ENCODE peak calls at places on chromosome 7, in eight cellular contexts. W is fibroblast of pulmonary artery; N is T-cell; G is NCI-H2081; U is lower leg skin; B is A172; A is esophagus muscularis mucosa; E is activated naive CD4-positive, alpha-beta T cell treated with anti-CD3 and anti-CD28 coated beads, Interleukin-2, amount 10 ng/mL, durations not matched to agents 7 days and 5 days. Z is an unnamed sample.

GRCh38 chr7:130397472-130397871 is 17.2 kb downstream of the CPA1 start:
- DNase-seq in W (no peak), B (no peak), U (no peak), E (no peak), N (no peak), G (peak; percentile 41), A (no peak), Z (no peak)

GRCh38 chr7:20793686-20794394 is 7.2 kb upstream of the SP8 start:
- DNase-seq in W (no peak), G (peak; percentile 52), A (no peak), N (no peak), E (no peak), B (no peak), U (no peak), Z (no peak)

GRCh38 chr7:96547371-96547811 is 162.3 kb downstream of the SEM1 start:
- DNase-seq in A (no peak), U (no peak), N (no peak), G (peak; percentile 94), E (no peak), B (peak; percentile 8), W (no peak), Z (no peak)

GRCh38 chr7:32164341-32164996 is 94.3 kb upstream of the PDE1C start:
- DNase-seq in A (no peak), U (no peak), E (no peak), W (peak; percentile 66), B (peak; percentile 94), N (no peak), G (no peak), Z (no peak)

GRCh38 chr7:85719981-85720963 is 533.4 kb upstream of the SEMA3D start:
- DNase-seq in B (no peak), N (no peak), U (no peak), W (peak; percentile 90), G (no peak), E (no peak), A (no peak), Z (no peak)

GRCh38 chr7:114303301-114303700 is 111.3 kb upstream of the FOXP2 start:
- DNase-seq in G (no peak), B (no peak), W (no peak), E (no peak), U (no peak), A (no peak), N (no peak), Z (no peak)

GRCh38 chr7:25359471-25360059 is 131.3 kb upstream of the NPVF start:
- DNase-seq in G (peak; percentile 96), A (no peak), W (no peak), E (no peak), B (no peak), U (no peak), N (no peak), Z (no peak)

GRCh38 chr7:110010379-110010778 is 1080.5 kb upstream of the LRRN3 start:
- DNase-seq in B (no peak), U (no peak), W (no peak), G (no peak), A (no peak), N (no peak), E (no peak), Z (no peak)

GRCh38 chr7:4241791-4242190 is 440.3 kb upstream of the FOXK1 start:
- DNase-seq in E (no peak), W (no peak), B (no peak), N (no peak), A (no peak), G (no peak), U (peak; percentile 76), Z (no peak)

GRCh38 chr7:1893451-1893850 is 223.4 kb downstream of the ELFN1 start:
- DNase-seq in N (no peak), B (no peak), U (no peak), W (no peak), G (no peak), E (no peak), A (no peak), Z (no peak)

GRCh38 chr7:39085590-39086049 is 107.9 kb downstream of the POU6F2 start:
- DNase-seq in N (no peak), E (no peak), U (no peak), G (peak; percentile 59), W (no peak), A (no peak), B (peak; percentile 52), Z (no peak)

GRCh38 chr7:50206521-50207250 is 97.8 kb upstream of the IKZF1 start:
- DNase-seq in U (no peak), W (no peak), N (peak; percentile 73), B (no peak), A (peak; percentile 83), G (no peak), E (peak; percentile 82), Z (no peak)

GRCh38 chr7:116672596-116673503 is 854 bp downstream of the MET start:
- DNase-seq in U (peak; percentile 86), E (no peak), A (no peak), B (peak; percentile 55), N (no peak), W (peak; percentile 13), G (peak; percentile 10), Z (no peak)

GRCh38 chr7:55964802-55965470 is 551 bp downstream of the NIPSNAP2 start:
- DNase-seq in A (peak; percentile 94), E (peak; percentile 56), N (peak; percentile 30), B (peak; percentile 68), U (peak; percentile 94), W (peak; percentile 55), G (peak; percentile 42), Z (peak; percentile 92)

GRCh38 chr7:126222782-126223181 is 1030.0 kb downstream of the GRM8 start:
- DNase-seq in G (no peak), E (no peak), A (no peak), W (no peak), N (no peak), B (no peak), U (no peak), Z (no peak)

GRCh38 chr7:124701955-124702354 is 63.6 kb downstream of the GPR37 start:
- DNase-seq in G (peak; percentile 40), E (no peak), B (peak; percentile 36), W (no peak), N (no peak), U (no peak), A (no peak), Z (no peak)